ENCODE peak calls at places on chromosomes 16 and 17, in ten cellular contexts. H is fibroblast of lung, E is HepG2, Y is GM23338, B is SK-N-MC, F is astrocyte, T is GM23248, R is PC-9, O is PC-3, C is GM12878. D is an unnamed sample.

GRCh38 chr17:39679521-39680192 is 8.2 kb downstream of the PGAP3 start:
- DNase-seq in C (no peak), R (no peak), O (no peak), H (no peak), Y (no peak), E (no peak), F (no peak), B (no peak), T (no peak), D (peak; percentile 64)

GRCh38 chr16:71723537-71724319 is 773 bp downstream of the PHLPP2 start:
- DNase-seq in O (peak; percentile 73), Y (peak; percentile 85), C (no peak), H (peak; percentile 54), B (no peak), F (peak; percentile 27), E (peak; percentile 49), T (peak; percentile 89), R (peak; percentile 77), D (peak; percentile 68)

GRCh38 chr17:50365649-50366393 is 7.2 kb downstream of the MRPL27 start:
- DNase-seq in E (no peak), Y (no peak), R (no peak), O (no peak), H (no peak), F (no peak), C (no peak), B (no peak), T (no peak), D (no peak)

GRCh38 chr17:41913798-41914197 is 5.0 kb downstream of the ACLY start:
- DNase-seq in H (no peak), O (no peak), F (no peak), C (no peak), B (no peak), T (no peak), Y (no peak), E (no peak), R (no peak), D (no peak)

GRCh38 chr16:533391-534088 is 6.0 kb downstream of the CAPN15 start:
- DNase-seq in B (no peak), E (peak; percentile 77), R (no peak), T (no peak), H (no peak), F (no peak), C (no peak), Y (peak; percentile 71), O (no peak), D (no peak)

GRCh38 chr16:81889896-81890634 is 111.0 kb downstream of the PLCG2 start:
- DNase-seq in O (peak; percentile 77), F (peak; percentile 31), R (peak; percentile 59), T (peak; percentile 65), Y (peak; percentile 87), B (peak; percentile 24), H (peak; percentile 46), E (peak; percentile 70), C (no peak), D (peak; percentile 67)

GRCh38 chr16:2512920-2513404 is 790 bp upstream of the ATP6V0C start:
- DNase-seq in E (no peak), R (no peak), F (no peak), Y (peak; percentile 76), T (no peak), C (no peak), O (no peak), H (no peak), B (no peak), D (peak; percentile 57)

GRCh38 chr16:57566436-57566835 is 24.0 kb downstream of the ADGRG5 start:
- DNase-seq in E (no peak), B (no peak), T (no peak), O (no peak), R (no peak), F (no peak), H (no peak), C (no peak), Y (no peak), D (no peak)

GRCh38 chr16:67034478-67034877 is 5.5 kb downstream of the CBFB start:
- DNase-seq in T (peak; percentile 64), C (no peak), B (no peak), H (peak; percentile 36), F (peak; percentile 36), R (no peak), E (no peak), Y (no peak), O (no peak), D (no peak)

GRCh38 chr16:70805787-70806186 is 4.8 kb upstream of the VAC14 start:
- DNase-seq in H (peak; percentile 90), F (peak; percentile 86), R (no peak), E (no peak), T (peak; percentile 85), Y (no peak), B (no peak), C (no peak), O (peak; percentile 18), D (no peak)

GRCh38 chr16:81938331-81939163 is 72.7 kb downstream of the SDR42E1 start:
- DNase-seq in R (no peak), F (no peak), T (no peak), Y (no peak), B (no peak), H (no peak), C (no peak), E (no peak), O (no peak), D (no peak)

GRCh38 chr17:82320956-82321927 is 3.8 kb upstream of the CD7 start:
- DNase-seq in F (no peak), R (peak; percentile 34), C (no peak), O (no peak), Y (peak; percentile 74), T (peak; percentile 36), H (no peak), B (no peak), E (no peak), D (peak; percentile 54)

GRCh38 chr17:14792751-14793150 is 472.4 kb downstream of the PMP22 start:
- DNase-seq in O (peak; percentile 20), C (no peak), F (no peak), H (peak; percentile 8), R (no peak), T (no peak), Y (no peak), E (no peak), B (no peak), D (no peak)

GRCh38 chr17:48457080-48457836 is 27.2 kb upstream of the SKAP1 start:
- DNase-seq in O (peak; percentile 87), B (no peak), T (peak; percentile 76), H (peak; percentile 34), E (peak; percentile 42), C (no peak), R (peak; percentile 51), F (peak; percentile 14), Y (peak; percentile 86), D (peak; percentile 30)
- TF ChIP-seq EZH2 in O (no peak), B (no peak), T (no peak), H (no peak), E (no peak), C (no peak), R (no peak), F (no peak), Y (no peak), D (no peak)

DNA sequence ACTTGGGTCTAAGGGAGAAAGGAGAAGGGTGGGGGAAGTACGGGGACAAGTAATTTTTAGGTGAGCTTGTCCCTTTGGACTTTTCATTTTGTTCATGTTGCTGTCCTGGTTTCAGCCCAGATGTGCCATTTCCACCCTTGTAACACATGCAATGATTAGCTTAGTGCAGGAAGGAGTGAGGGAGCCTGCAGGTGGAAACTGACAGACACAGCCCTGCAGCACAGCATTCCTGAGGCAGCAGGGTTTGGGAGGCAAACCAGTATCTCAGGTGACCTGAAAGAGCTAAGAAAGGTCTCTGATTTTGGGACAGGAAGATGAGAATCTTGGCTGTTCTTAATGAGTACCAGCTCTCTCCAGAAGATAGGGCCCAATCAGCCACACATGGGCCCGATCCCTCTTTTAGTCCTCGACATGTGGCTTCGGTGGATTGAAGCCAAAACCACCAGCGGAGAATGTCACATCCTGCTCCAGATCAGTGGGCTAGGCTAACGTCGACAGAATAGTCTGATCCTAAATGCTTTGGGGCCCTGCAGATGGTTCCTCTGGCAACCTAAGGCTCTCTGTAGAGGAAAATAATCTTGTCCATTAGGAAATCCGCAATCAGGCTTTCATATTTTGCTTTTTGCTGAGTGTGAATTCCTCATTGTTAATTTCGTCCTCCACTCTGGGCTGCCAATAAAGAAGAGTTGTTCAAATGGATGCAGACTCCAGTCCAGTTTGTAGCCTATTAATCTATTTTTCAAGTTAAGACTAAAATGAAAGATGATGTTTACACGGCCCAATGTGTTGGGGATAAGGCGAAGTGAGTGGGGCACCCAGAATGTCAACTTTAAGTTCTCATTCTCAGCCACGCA is 3.8 kb upstream of the RNF157 start:
- DNase-seq in T (no peak), F (no peak), E (no peak), B (no peak), Y (no peak), C (no peak), H (no peak), O (no peak), R (no peak), D (peak; percentile 73)
- TF ChIP-seq EZH2 in T (no peak), F (no peak), E (no peak), B (no peak), Y (no peak), C (no peak), H (no peak), O (no peak), R (no peak), D (no peak)

DNA sequence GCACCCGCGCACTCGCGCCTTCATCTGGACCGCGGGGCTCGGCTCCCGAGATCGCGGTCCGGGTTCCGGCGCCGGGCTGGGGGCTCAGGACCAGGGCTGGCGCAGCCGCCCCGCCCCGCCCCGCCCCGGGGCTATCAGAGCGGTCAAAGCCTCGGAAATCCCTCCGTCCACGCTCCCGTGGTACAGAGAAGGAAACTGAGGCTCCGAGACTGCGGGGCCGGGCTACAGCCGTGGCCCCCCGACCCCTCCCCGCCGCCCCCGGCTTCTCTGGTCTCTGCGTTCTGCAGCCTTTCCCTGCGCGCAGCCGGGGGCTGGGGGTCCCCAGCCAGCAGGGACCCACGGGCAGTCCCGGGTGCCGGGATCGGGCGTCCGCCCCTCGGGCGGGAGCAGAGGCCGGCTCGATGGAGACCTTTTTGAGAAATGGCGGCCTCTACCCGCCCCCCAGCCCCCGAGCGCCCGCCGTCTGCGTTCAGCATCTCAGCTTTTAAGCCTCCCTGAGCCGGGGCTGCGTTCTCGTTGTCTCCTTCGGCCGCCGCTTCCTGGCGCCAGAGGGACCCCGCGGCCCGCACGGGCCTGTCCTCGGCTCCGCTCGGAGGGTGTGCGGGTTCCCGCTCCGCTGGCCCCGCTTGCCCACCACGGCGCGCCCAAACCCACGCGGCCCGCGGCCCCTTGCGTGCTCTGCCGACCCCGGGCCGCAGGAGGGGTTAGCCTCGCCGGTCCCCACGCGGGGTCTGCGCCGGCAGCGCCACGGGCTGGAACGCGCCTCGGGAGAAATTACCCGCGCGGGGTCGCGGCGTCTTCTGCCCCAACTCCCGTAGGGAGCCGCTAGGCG is 1.5 kb upstream of the NPTX1 start:
- DNase-seq in B (no peak), R (no peak), F (no peak), T (peak; percentile 83), C (no peak), Y (peak; percentile 82), E (no peak), O (no peak), H (peak; percentile 46), D (no peak)
- TF ChIP-seq EZH2 in B (peak; percentile 90), R (no peak), F (no peak), T (peak; percentile 25), C (no peak), Y (peak; percentile 66), E (peak; percentile 33), O (no peak), H (no peak), D (no peak)

DNA sequence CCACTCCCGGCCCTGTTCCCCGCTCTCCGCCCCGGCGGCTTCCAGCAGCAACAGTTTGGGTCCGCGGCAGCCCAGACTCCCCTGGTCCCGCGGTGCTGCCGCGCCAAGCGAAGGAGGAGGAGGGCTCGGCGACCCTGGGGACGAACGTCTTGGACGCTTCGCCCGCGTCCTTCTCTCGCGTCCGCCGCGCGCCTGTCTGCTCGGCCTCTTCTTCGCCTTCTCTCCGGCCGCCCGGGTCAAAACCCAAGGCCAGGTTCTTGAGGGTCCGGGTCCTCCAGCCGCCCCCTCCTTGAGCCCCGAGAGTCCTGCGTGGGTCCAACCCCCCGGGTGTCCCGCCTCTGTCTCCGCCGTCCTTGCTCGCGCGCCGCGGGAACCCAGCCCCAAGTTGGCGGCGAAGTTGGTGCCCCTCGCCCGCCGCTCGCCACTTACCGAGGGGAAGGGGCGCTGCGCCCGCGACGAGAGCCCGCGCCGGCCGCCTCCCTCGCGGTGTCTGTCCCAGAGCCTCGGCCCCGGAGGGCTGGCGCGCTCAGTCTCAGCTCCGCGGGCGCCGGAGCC is 1.4 kb upstream of the GRIN2C start:
- DNase-seq in F (no peak), T (no peak), R (no peak), O (no peak), Y (peak; percentile 37), H (no peak), B (no peak), C (no peak), E (no peak), D (no peak)
- TF ChIP-seq EZH2 in F (no peak), T (no peak), R (no peak), O (peak; percentile 71), Y (peak; percentile 82), H (peak; percentile 87), B (peak; percentile 33), C (no peak), E (no peak), D (no peak)